ENCODE peak calls at places on chromosomes 11 and 22, in eight cellular contexts. K is cerebellum; V is A549; S is fibroblast of pulmonary artery; X is stimulated activated CD4-positive, alpha-beta T cell treated with anti-CD3 and anti-CD28 coated beads, Interleukin-4, amount 100 ng/mL, for 4 hours; D is CD8-positive, alpha-beta memory T cell; O is NCI-H774; B is activated T-helper 1 cell treated with anti-CD3 and anti-CD28 coated beads, Interleukin-12 subunit alpha, Interleukin-12 subunit beta, Interleukin-2, Interleukin-4 antibody, amounts not matched to agents 30 ng/mL and 10 ng/mL and 1 ng/mL, durations not matched to agents 14 hours and 24 hours and 36 hours. F is an unnamed sample.
A peak's percentile ranks its signal among the peaks of the same experiment; 100 is the strongest.

GRCh38 chr11:59186130-59186594 is 14.2 kb downstream of the DTX4 start:
- DNase-seq in V (peak; percentile 41), K (no peak), X (peak; percentile 45), B (no peak), S (peak; percentile 23), O (no peak), D (peak; percentile 64), F (no peak)

GRCh38 chr11:77130763-77131513 is 2.9 kb downstream of the MYO7A start:
- DNase-seq in O (no peak), V (no peak), K (no peak), X (no peak), S (peak; percentile 50), D (no peak), B (no peak), F (no peak)

GRCh38 chr11:74574563-74574962 is 17.8 kb upstream of the POLD3 start:
- DNase-seq in X (no peak), D (no peak), V (no peak), O (no peak), K (no peak), S (no peak), B (no peak), F (no peak)

GRCh38 chr22:18987765-18988164 is 51.7 kb upstream of the PRODH start:
- DNase-seq in S (no peak), X (no peak), B (no peak), V (peak; percentile 24), D (no peak), K (no peak), O (no peak), F (no peak)

GRCh38 chr22:47209547-47210023 is 447.1 kb downstream of the TBC1D22A start:
- DNase-seq in B (no peak), K (no peak), O (no peak), V (no peak), S (no peak), X (no peak), D (peak; percentile 44), F (no peak)

GRCh38 chr11:73508243-73509176 is 89.4 kb downstream of the FAM168A start:
- DNase-seq in V (no peak), O (no peak), S (no peak), K (no peak), D (no peak), B (no peak), X (no peak), F (no peak)

GRCh38 chr11:19493446-19493845 is 219.2 kb upstream of the NAV2 start:
- DNase-seq in O (no peak), B (no peak), V (no peak), X (no peak), D (no peak), K (no peak), S (no peak), F (no peak)

GRCh38 chr11:8566613-8567210 is 27.3 kb downstream of the STK33 start:
- DNase-seq in B (no peak), S (peak; percentile 68), V (no peak), D (no peak), K (peak; percentile 36), O (peak; percentile 9), X (no peak), F (no peak)

GRCh38 chr22:40637181-40638150 is 947 bp upstream of the MRTFA start:
- DNase-seq in B (peak; percentile 29), V (no peak), X (peak; percentile 58), K (peak; percentile 56), O (no peak), S (no peak), D (peak; percentile 66), F (peak; percentile 48)

GRCh38 chr11:93498099-93499040 is 44.8 kb downstream of the SMCO4 start:
- DNase-seq in D (no peak), O (no peak), X (no peak), B (no peak), K (no peak), V (peak; percentile 6), S (peak; percentile 39), F (no peak)

GRCh38 chr11:13446444-13446843 is 16.6 kb downstream of the BTBD10 start:
- DNase-seq in K (no peak), X (no peak), V (no peak), O (no peak), D (no peak), B (no peak), S (peak; percentile 48), F (no peak)

GRCh38 chr11:104164028-104164520 is at the start of gene PDGFD:
- DNase-seq in O (peak; percentile 62), V (peak; percentile 47), B (no peak), D (peak; percentile 62), X (no peak), K (no peak), S (peak; percentile 84), F (no peak)

GRCh38 chr11:94650756-94651155 is 83.6 kb downstream of the PIWIL4 start:
- DNase-seq in D (no peak), B (no peak), V (no peak), X (no peak), S (peak; percentile 73), K (no peak), O (no peak), F (no peak)

GRCh38 chr11:9972917-9973504 is 309.1 kb downstream of the SWAP70 start:
- DNase-seq in K (peak; percentile 17), O (no peak), S (peak; percentile 85), B (peak; percentile 9), X (no peak), D (no peak), V (peak; percentile 63), F (peak; percentile 24)

GRCh38 chr11:10906521-10906920 is 48.7 kb upstream of the ZBED5 start:
- DNase-seq in O (no peak), V (no peak), X (no peak), B (no peak), D (no peak), K (no peak), S (peak; percentile 51), F (no peak)

GRCh38 chr11:2697871-2698270 is 1.9 kb downstream of the KCNQ1OT1 start:
- DNase-seq in O (no peak), S (no peak), D (no peak), V (no peak), X (no peak), B (no peak), K (no peak), F (no peak)

GRCh38 chr11:65131895-65132237 is 2.5 kb downstream of the SYVN1 start:
- DNase-seq in D (peak; percentile 24), O (no peak), X (no peak), S (no peak), B (no peak), K (no peak), V (no peak), F (no peak)

GRCh38 chr11:30197869-30198268 is 32.9 kb upstream of the FSHB start:
- DNase-seq in B (no peak), V (no peak), K (no peak), O (no peak), D (no peak), X (no peak), S (no peak), F (no peak)

GRCh38 chr11:12089041-12089440 is 21.3 kb upstream of the MICAL2 start:
- DNase-seq in V (no peak), K (no peak), D (no peak), X (no peak), B (no peak), S (no peak), O (no peak), F (no peak)

GRCh38 chr11:117439256-117439655 is 111.6 kb downstream of the CEP164 start:
- DNase-seq in O (no peak), S (no peak), B (no peak), X (no peak), K (no peak), V (no peak), D (peak; percentile 42), F (no peak)

GRCh38 chr11:119479685-119480275 is 56.8 kb upstream of the THY1 start:
- DNase-seq in S (peak; percentile 52), X (no peak), D (no peak), B (no peak), V (peak; percentile 72), K (no peak), O (no peak), F (no peak)

GRCh38 chr22:24823787-24824186 is 17.8 kb downstream of the SGSM1 start:
- DNase-seq in O (no peak), K (no peak), V (no peak), D (no peak), X (no peak), S (no peak), B (no peak), F (no peak)

GRCh38 chr11:112267188-112267591 is 6.5 kb upstream of the PLET1 start:
- DNase-seq in D (no peak), S (no peak), X (no peak), K (no peak), B (no peak), O (no peak), V (no peak), F (no peak)

GRCh38 chr11:73999581-74000306 is 9.1 kb downstream of the UCP3 start:
- DNase-seq in B (no peak), X (no peak), V (no peak), S (no peak), D (no peak), K (no peak), O (peak; percentile 83), F (no peak)

GRCh38 chr11:25065711-25066110 is 568.9 kb downstream of the LUZP2 start:
- DNase-seq in D (no peak), O (no peak), K (no peak), V (no peak), B (no peak), X (no peak), S (peak; percentile 16), F (no peak)

GRCh38 chr11:62400760-62401159 is 18.1 kb upstream of the SCGB1A1 start:
- DNase-seq in S (peak; percentile 82), B (no peak), O (no peak), D (no peak), X (no peak), K (peak; percentile 45), V (no peak), F (no peak)

GRCh38 chr22:20857838-20858614 is 585 bp downstream of the PI4KA start:
- DNase-seq in S (peak; percentile 88), B (peak; percentile 79), K (peak; percentile 90), O (peak; percentile 81), V (peak; percentile 54), X (peak; percentile 80), D (peak; percentile 85), F (peak; percentile 87)

GRCh38 chr11:79082920-79083319 is 357.9 kb downstream of the TENM4 start:
- DNase-seq in D (no peak), X (no peak), K (no peak), B (no peak), V (no peak), S (no peak), O (no peak), F (no peak)

GRCh38 chr11:68038718-68039525 is at the start of gene TCIRG1:
- DNase-seq in D (peak; percentile 64), B (peak; percentile 54), K (peak; percentile 35), V (peak; percentile 93), S (peak; percentile 78), O (peak; percentile 78), X (peak; percentile 67), F (no peak)

GRCh38 chr11:72599325-72600117 is 74.7 kb downstream of the PDE2A start:
- DNase-seq in S (no peak), B (no peak), K (no peak), O (no peak), V (no peak), D (no peak), X (no peak), F (no peak)